ENCODE peak calls at places on chromosomes 7 and 10, in nine cellular contexts. One of them, this sample, is unnamed.

GRCh38 chr7:3117488-3118228 is 74.0 kb upstream of the CARD11 start:
- DNase-seq in RWPE1: no peak
- DNase-seq in sigmoid colon: no peak
- DNase-seq in anterior cingulate cortex: no peak
- DNase-seq in foreskin fibroblast: no peak
- DNase-seq in activated T-helper 1 cell treated with Interleukin-2 at 50 U/mL for 16 hours: no peak
- DNase-seq in GM13977: no peak
- DNase-seq in Caki2: no peak
- DNase-seq in iPS-NIHi11: no peak
- DNase-seq in this sample: no peak

GRCh38 chr7:66518151-66518691 is 110.5 kb upstream of the KCTD7 start:
- DNase-seq in iPS-NIHi11: no peak
- DNase-seq in anterior cingulate cortex: no peak
- DNase-seq in sigmoid colon: peak; percentile 67
- DNase-seq in Caki2: no peak
- DNase-seq in GM13977: no peak
- DNase-seq in RWPE1: no peak
- DNase-seq in foreskin fibroblast: no peak
- DNase-seq in activated T-helper 1 cell treated with Interleukin-2 at 50 U/mL for 16 hours: no peak
- DNase-seq in this sample: no peak

GRCh38 chr10:118308664-118309063 is 33.5 kb downstream of the FAM204A start:
- DNase-seq in Caki2: no peak
- DNase-seq in iPS-NIHi11: peak; percentile 25
- DNase-seq in RWPE1: no peak
- DNase-seq in activated T-helper 1 cell treated with Interleukin-2 at 50 U/mL for 16 hours: no peak
- DNase-seq in anterior cingulate cortex: no peak
- DNase-seq in GM13977: no peak
- DNase-seq in sigmoid colon: no peak
- DNase-seq in foreskin fibroblast: no peak
- DNase-seq in this sample: no peak

GRCh38 chr10:6108631-6109443 is 20.0 kb downstream of the RBM17 start:
- DNase-seq in activated T-helper 1 cell treated with Interleukin-2 at 50 U/mL for 16 hours: no peak
- DNase-seq in anterior cingulate cortex: no peak
- DNase-seq in foreskin fibroblast: peak; percentile 75
- DNase-seq in GM13977: peak; percentile 54
- DNase-seq in Caki2: peak; percentile 51
- DNase-seq in iPS-NIHi11: peak; percentile 75
- DNase-seq in sigmoid colon: no peak
- DNase-seq in RWPE1: peak; percentile 49
- DNase-seq in this sample: no peak

GRCh38 chr10:117609095-117609821 is 66.7 kb downstream of the EMX2 start:
- DNase-seq in iPS-NIHi11: no peak
- DNase-seq in GM13977: no peak
- DNase-seq in anterior cingulate cortex: peak; percentile 64
- DNase-seq in activated T-helper 1 cell treated with Interleukin-2 at 50 U/mL for 16 hours: no peak
- DNase-seq in Caki2: no peak
- DNase-seq in foreskin fibroblast: peak; percentile 59
- DNase-seq in RWPE1: peak; percentile 80
- DNase-seq in sigmoid colon: peak; percentile 61
- DNase-seq in this sample: peak; percentile 85

GRCh38 chr7:2010551-2011265 is 222.0 kb downstream of the MAD1L1 start:
- DNase-seq in Caki2: no peak
- DNase-seq in iPS-NIHi11: no peak
- DNase-seq in sigmoid colon: peak; percentile 51
- DNase-seq in RWPE1: no peak
- DNase-seq in GM13977: no peak
- DNase-seq in activated T-helper 1 cell treated with Interleukin-2 at 50 U/mL for 16 hours: no peak
- DNase-seq in anterior cingulate cortex: no peak
- DNase-seq in foreskin fibroblast: no peak
- DNase-seq in this sample: no peak

GRCh38 chr10:59706851-59707797 is 2.5 kb downstream of the SLC16A9 start:
- DNase-seq in Caki2: no peak
- DNase-seq in GM13977: no peak
- DNase-seq in activated T-helper 1 cell treated with Interleukin-2 at 50 U/mL for 16 hours: no peak
- DNase-seq in iPS-NIHi11: no peak
- DNase-seq in RWPE1: no peak
- DNase-seq in sigmoid colon: no peak
- DNase-seq in anterior cingulate cortex: no peak
- DNase-seq in foreskin fibroblast: no peak
- DNase-seq in this sample: no peak

GRCh38 chr7:117448655-117449054 is 21.4 kb upstream of the ASZ1 start:
- DNase-seq in sigmoid colon: no peak
- DNase-seq in foreskin fibroblast: no peak
- DNase-seq in activated T-helper 1 cell treated with Interleukin-2 at 50 U/mL for 16 hours: no peak
- DNase-seq in RWPE1: no peak
- DNase-seq in Caki2: no peak
- DNase-seq in GM13977: no peak
- DNase-seq in iPS-NIHi11: no peak
- DNase-seq in anterior cingulate cortex: no peak
- DNase-seq in this sample: no peak

GRCh38 chr7:150685219-150686029 is at the start of gene GIMAP2:
- DNase-seq in RWPE1: peak; percentile 16
- DNase-seq in anterior cingulate cortex: no peak
- DNase-seq in iPS-NIHi11: no peak
- DNase-seq in activated T-helper 1 cell treated with Interleukin-2 at 50 U/mL for 16 hours: no peak
- DNase-seq in GM13977: peak; percentile 49
- DNase-seq in Caki2: peak; percentile 7
- DNase-seq in foreskin fibroblast: no peak
- DNase-seq in sigmoid colon: no peak
- DNase-seq in this sample: no peak

GRCh38 chr7:107480932-107481331 is 11.1 kb downstream of the GPR22 start:
- DNase-seq in activated T-helper 1 cell treated with Interleukin-2 at 50 U/mL for 16 hours: no peak
- DNase-seq in anterior cingulate cortex: no peak
- DNase-seq in iPS-NIHi11: no peak
- DNase-seq in Caki2: no peak
- DNase-seq in GM13977: no peak
- DNase-seq in RWPE1: no peak
- DNase-seq in foreskin fibroblast: no peak
- DNase-seq in sigmoid colon: no peak
- DNase-seq in this sample: no peak

GRCh38 chr10:98267894-98268693 is at the start of gene LOXL4:
- DNase-seq in anterior cingulate cortex: no peak
- DNase-seq in RWPE1: no peak
- DNase-seq in GM13977: peak; percentile 75
- DNase-seq in activated T-helper 1 cell treated with Interleukin-2 at 50 U/mL for 16 hours: no peak
- DNase-seq in iPS-NIHi11: peak; percentile 82
- DNase-seq in sigmoid colon: peak; percentile 78
- DNase-seq in foreskin fibroblast: peak; percentile 81
- DNase-seq in Caki2: no peak
- DNase-seq in this sample: no peak

GRCh38 chr10:124403548-124403947 is 15.2 kb downstream of the OAT start:
- DNase-seq in RWPE1: peak; percentile 76
- DNase-seq in GM13977: peak; percentile 78
- DNase-seq in foreskin fibroblast: peak; percentile 83
- DNase-seq in sigmoid colon: no peak
- DNase-seq in Caki2: peak; percentile 78
- DNase-seq in anterior cingulate cortex: no peak
- DNase-seq in iPS-NIHi11: peak; percentile 84
- DNase-seq in activated T-helper 1 cell treated with Interleukin-2 at 50 U/mL for 16 hours: no peak
- DNase-seq in this sample: peak; percentile 36

GRCh38 chr7:105691029-105691691 is 109.9 kb upstream of the EFCAB10 start:
- DNase-seq in Caki2: no peak
- DNase-seq in iPS-NIHi11: no peak
- DNase-seq in GM13977: peak; percentile 49
- DNase-seq in foreskin fibroblast: peak; percentile 54
- DNase-seq in RWPE1: no peak
- DNase-seq in anterior cingulate cortex: no peak
- DNase-seq in sigmoid colon: no peak
- DNase-seq in activated T-helper 1 cell treated with Interleukin-2 at 50 U/mL for 16 hours: peak; percentile 23
- DNase-seq in this sample: no peak

GRCh38 chr7:112162161-112163020 is 43.8 kb downstream of the DOCK4 start:
- DNase-seq in Caki2: peak; percentile 93
- DNase-seq in GM13977: no peak
- DNase-seq in foreskin fibroblast: peak; percentile 61
- DNase-seq in activated T-helper 1 cell treated with Interleukin-2 at 50 U/mL for 16 hours: no peak
- DNase-seq in sigmoid colon: peak; percentile 72
- DNase-seq in RWPE1: peak; percentile 16
- DNase-seq in anterior cingulate cortex: peak; percentile 76
- DNase-seq in iPS-NIHi11: peak; percentile 77
- DNase-seq in this sample: no peak

GRCh38 chr7:45967591-45968157 is 46.6 kb upstream of the IGFBP3 start:
- DNase-seq in GM13977: no peak
- DNase-seq in Caki2: no peak
- DNase-seq in foreskin fibroblast: no peak
- DNase-seq in RWPE1: no peak
- DNase-seq in activated T-helper 1 cell treated with Interleukin-2 at 50 U/mL for 16 hours: no peak
- DNase-seq in iPS-NIHi11: no peak
- DNase-seq in sigmoid colon: peak; percentile 37
- DNase-seq in anterior cingulate cortex: no peak
- DNase-seq in this sample: no peak

GRCh38 chr7:155380221-155380861 is 77.6 kb upstream of the EN2 start:
- DNase-seq in foreskin fibroblast: peak; percentile 79
- DNase-seq in GM13977: peak; percentile 90
- DNase-seq in RWPE1: peak; percentile 76
- DNase-seq in Caki2: peak; percentile 44
- DNase-seq in anterior cingulate cortex: no peak
- DNase-seq in activated T-helper 1 cell treated with Interleukin-2 at 50 U/mL for 16 hours: peak; percentile 26
- DNase-seq in sigmoid colon: peak; percentile 76
- DNase-seq in iPS-NIHi11: peak; percentile 84
- DNase-seq in this sample: no peak

GRCh38 chr7:132368246-132368900 is 207.9 kb downstream of the PLXNA4 start:
- DNase-seq in Caki2: no peak
- DNase-seq in anterior cingulate cortex: no peak
- DNase-seq in foreskin fibroblast: no peak
- DNase-seq in GM13977: no peak
- DNase-seq in activated T-helper 1 cell treated with Interleukin-2 at 50 U/mL for 16 hours: no peak
- DNase-seq in RWPE1: no peak
- DNase-seq in iPS-NIHi11: no peak
- DNase-seq in sigmoid colon: no peak
- DNase-seq in this sample: no peak

This sample was measured in AG04449.